ENCODE peak calls at places on chromosomes 7 and 10, in nine cellular contexts. K, R, E, M, B, U, P, G and I are unnamed samples.

GRCh38 chr7:121302214-121302745 is 26.5 kb upstream of the WNT16 start:
- DNase-seq in K (no peak), R (no peak), E (no peak), M (peak; percentile 82), B (no peak), U (no peak), P (no peak), G (no peak), I (no peak)

GRCh38 chr10:58241346-58241745 is 26.3 kb downstream of the IPMK start:
- DNase-seq in K (no peak), R (no peak), E (no peak), M (peak; percentile 65), B (no peak), U (no peak), P (no peak), G (no peak), I (no peak)

GRCh38 chr7:20407585-20408466 is 77.1 kb downstream of the ITGB8 start:
- DNase-seq in K (peak; percentile 55), R (peak; percentile 69), E (no peak), M (peak; percentile 76), B (peak; percentile 72), U (no peak), P (peak; percentile 86), G (peak; percentile 34), I (no peak)

GRCh38 chr7:74141705-74142104 is 32.5 kb upstream of the EIF4H start:
- DNase-seq in K (no peak), R (no peak), E (no peak), M (no peak), B (no peak), U (peak; percentile 50), P (no peak), G (no peak), I (no peak)

GRCh38 chr7:139252451-139252850 is 21.4 kb downstream of the UBN2 start:
- DNase-seq in K (no peak), R (no peak), E (no peak), M (peak; percentile 21), B (no peak), U (no peak), P (no peak), G (no peak), I (no peak)

GRCh38 chr7:7201583-7202374 is 19.4 kb downstream of the C1GALT1 start:
- DNase-seq in K (peak; percentile 41), R (no peak), E (peak; percentile 84), M (no peak), B (peak; percentile 60), U (peak; percentile 77), P (no peak), G (peak; percentile 42), I (no peak)

GRCh38 chr10:50210876-50211275 is 40.4 kb downstream of the ASAH2 start:
- DNase-seq in K (no peak), R (no peak), E (no peak), M (no peak), B (no peak), U (no peak), P (no peak), G (no peak), I (no peak)

GRCh38 chr10:92124020-92124419 is 166.9 kb downstream of the CPEB3 start:
- DNase-seq in K (no peak), R (no peak), E (no peak), M (no peak), B (no peak), U (no peak), P (no peak), G (no peak), I (no peak)

GRCh38 chr7:130639391-130639790 is 29.2 kb downstream of the COPG2 start:
- DNase-seq in K (no peak), R (no peak), E (no peak), M (no peak), B (no peak), U (no peak), P (no peak), G (no peak), I (no peak)

GRCh38 chr10:62506371-62506770 is 132.2 kb downstream of the ZNF365 start:
- DNase-seq in K (no peak), R (no peak), E (no peak), M (no peak), B (no peak), U (no peak), P (no peak), G (peak; percentile 34), I (no peak)

GRCh38 chr7:133836666-133837065 is 290.5 kb upstream of the LRGUK start:
- DNase-seq in K (no peak), R (no peak), E (no peak), M (no peak), B (no peak), U (no peak), P (no peak), G (no peak), I (no peak)

GRCh38 chr7:16431646-16432424 is 10.5 kb upstream of the CRPPA start:
- DNase-seq in K (no peak), R (no peak), E (no peak), M (no peak), B (no peak), U (no peak), P (no peak), G (peak; percentile 53), I (no peak)

GRCh38 chr7:158734861-158735260 is 30.3 kb upstream of the NCAPG2 start:
- DNase-seq in K (no peak), R (no peak), E (no peak), M (peak; percentile 79), B (no peak), U (no peak), P (no peak), G (no peak), I (no peak)

GRCh38 chr7:151246161-151247015 is 2.1 kb downstream of the SMARCD3 start:
- DNase-seq in K (no peak), R (no peak), E (no peak), M (no peak), B (no peak), U (no peak), P (peak; percentile 21), G (peak; percentile 36), I (peak; percentile 45)

GRCh38 chr7:12210179-12211053 is 678 bp upstream of the TMEM106B start:
- DNase-seq in K (peak; percentile 60), R (no peak), E (peak; percentile 83), M (peak; percentile 42), B (peak; percentile 73), U (no peak), P (no peak), G (no peak), I (peak; percentile 53)

GRCh38 chr7:12212051-12212485 is 974 bp downstream of the TMEM106B start:
- DNase-seq in K (no peak), R (no peak), E (no peak), M (peak; percentile 10), B (no peak), U (no peak), P (no peak), G (peak; percentile 43), I (no peak)

GRCh38 chr7:12207046-12207445 is 4.0 kb upstream of the TMEM106B start:
- DNase-seq in K (peak; percentile 34), R (no peak), E (no peak), M (peak; percentile 15), B (no peak), U (no peak), P (no peak), G (no peak), I (no peak)

GRCh38 chr7:12217311-12217710 is 6.2 kb downstream of the TMEM106B start:
- DNase-seq in K (no peak), R (no peak), E (no peak), M (no peak), B (no peak), U (no peak), P (no peak), G (no peak), I (no peak)

DNA sequence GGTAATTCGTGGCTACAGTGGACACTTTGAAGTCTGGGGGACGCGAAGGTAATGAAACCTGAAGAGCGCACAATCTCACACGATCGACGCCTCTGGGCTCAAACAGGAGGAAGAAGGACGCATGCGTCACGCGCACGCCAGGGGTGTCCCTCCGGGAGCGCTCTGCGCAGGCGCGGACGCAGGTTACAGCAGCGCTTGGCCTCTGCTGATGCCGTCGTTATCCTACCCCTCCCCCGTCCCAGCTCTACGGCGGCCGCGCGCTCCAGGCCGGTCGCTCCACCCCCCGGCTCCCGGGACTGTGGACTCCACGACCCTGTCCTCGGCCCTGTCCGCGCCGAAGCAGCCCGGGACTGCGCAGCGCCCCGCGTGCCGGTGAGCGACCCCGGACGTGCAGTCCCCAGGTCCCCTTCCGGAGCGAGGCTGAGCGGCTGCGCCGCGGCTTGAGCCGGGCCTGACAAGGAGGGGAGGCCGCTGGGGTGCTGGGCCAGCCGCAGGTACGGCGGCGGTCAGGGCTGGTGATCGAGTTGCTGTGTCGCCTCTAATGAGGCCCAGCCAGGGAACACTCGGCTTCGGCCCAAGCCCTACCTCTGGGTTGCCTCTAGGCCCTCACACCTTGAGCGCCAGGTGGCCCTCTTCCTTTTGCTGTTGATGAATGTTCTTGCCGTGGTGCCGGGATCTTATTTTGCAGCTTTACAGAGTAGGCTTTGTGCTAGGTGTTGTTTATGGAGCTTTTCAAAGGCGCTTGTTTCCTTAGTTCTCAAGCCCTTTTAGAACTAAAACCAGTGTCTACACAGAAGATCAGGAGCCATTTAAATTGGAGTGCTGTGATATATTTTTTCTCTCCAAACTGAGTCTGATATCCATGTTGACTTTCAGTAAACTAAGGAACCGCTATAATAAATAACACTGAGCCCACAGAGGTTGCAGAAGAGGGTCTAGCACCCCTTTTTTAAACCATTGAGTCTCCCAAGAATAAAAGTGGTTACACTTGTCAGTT is at the start of gene TMEM106B:
- DNase-seq in K (peak; percentile 98), R (peak; percentile 97), E (peak; percentile 99), M (peak; percentile 92), B (peak; percentile 100), U (peak; percentile 96), P (peak; percentile 98), G (peak; percentile 98), I (peak; percentile 98)
- TF ChIP-seq CTCF in K (no peak), R (no peak), E (no peak), M (peak; percentile 6), B (no peak), U (peak; percentile 34), P (no peak), G (peak; percentile 11), I (peak; percentile 43)

DNA sequence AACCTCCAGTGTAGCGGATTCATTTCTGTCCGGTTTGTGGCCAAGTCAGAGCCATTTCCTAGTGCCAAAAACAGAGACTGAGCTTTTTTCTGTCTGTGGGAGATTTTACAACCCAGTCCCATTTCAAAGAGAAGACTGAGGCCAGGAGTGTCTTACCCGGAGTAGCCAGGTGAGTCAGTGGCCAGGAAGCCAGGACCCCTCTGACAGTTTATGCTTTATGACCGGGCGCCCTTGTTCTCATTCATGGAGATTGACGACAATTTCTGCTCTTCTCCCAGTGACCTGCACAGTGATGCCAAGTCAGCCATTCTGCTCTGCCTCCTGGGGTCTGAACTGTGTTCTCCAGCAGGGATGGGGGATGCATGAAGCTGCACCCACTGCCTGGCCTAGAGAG is 681 bp upstream of the INMT start:
- DNase-seq in K (no peak), R (no peak), E (no peak), M (no peak), B (no peak), U (no peak), P (no peak), G (no peak), I (no peak)
- H3K4me1 ChIP-seq in K (peaks cover 8% of the 10 kb centered on the region), R (peaks cover 41% of the 10 kb centered on the region), E (no peaks in the 10 kb centered on the region), M (peaks cover 27% of the 10 kb centered on the region), B (peaks cover 16% of the 10 kb centered on the region), U (no peaks in the 10 kb centered on the region), P (peaks cover 60% of the 10 kb centered on the region), G (no peaks in the 10 kb centered on the region), I (no peaks in the 10 kb centered on the region)

GRCh38 chr7:100545636-100546128 is 6.7 kb downstream of the AGFG2 start:
- DNase-seq in K (no peak), R (peak; percentile 89), E (no peak), M (peak; percentile 91), B (no peak), U (peak; percentile 68), P (peak; percentile 41), G (peak; percentile 27), I (peak; percentile 60)
- H3K27ac ChIP-seq in K (peak overlapping the region; percentile 89), R (peak overlapping the region; percentile 92), E (peak overlapping the region; percentile 87), M (peak overlapping the region; percentile 60), B (peak overlapping the region; percentile 77), U (no peak overlapping the region), P (peak overlapping the region; percentile 90), G (no peak overlapping the region), I (peak overlapping the region; percentile 87)

GRCh38 chr10:2130906-2131305 is 393.6 kb upstream of the ADARB2 start:
- DNase-seq in K (no peak), R (no peak), E (no peak), M (no peak), B (no peak), U (no peak), P (no peak), G (no peak), I (no peak)
- TF ChIP-seq CTCF in K (no peak), R (no peak), E (no peak), M (no peak), B (no peak), U (peak; percentile 50), P (no peak), G (peak; percentile 23), I (no peak)